ENCODE peak calls at places on chromosomes 11 and 22, in eight cellular contexts. X, B, D, Q, H, P, A and O are unnamed samples.

GRCh38 chr11:12815931-12816494 is 141.8 kb downstream of the TEAD1 start:
- DNase-seq in X (no peak), B (no peak), D (no peak), Q (no peak), H (peak; percentile 26), P (no peak), A (no peak), O (no peak)

GRCh38 chr11:17394743-17395390 is 6.4 kb upstream of the KCNJ11 start:
- DNase-seq in X (no peak), B (no peak), D (no peak), Q (no peak), H (no peak), P (no peak), A (no peak), O (no peak)

GRCh38 chr22:22380098-22381030 is 128.2 kb downstream of the ZNF280B start:
- DNase-seq in X (no peak), B (no peak), D (no peak), Q (no peak), H (no peak), P (no peak), A (no peak), O (no peak)

GRCh38 chr11:37849731-37850130 is 1251.7 kb upstream of the RAG2 start:
- DNase-seq in X (no peak), B (no peak), D (no peak), Q (no peak), H (no peak), P (no peak), A (no peak), O (no peak)

GRCh38 chr11:88521354-88522310 is 184.1 kb upstream of the CTSC start:
- DNase-seq in X (no peak), B (no peak), D (no peak), Q (no peak), H (no peak), P (no peak), A (no peak), O (no peak)

GRCh38 chr11:105609832-105610781 is at the start of gene GRIA4:
- DNase-seq in X (peak; percentile 64), B (no peak), D (peak; percentile 1), Q (peak; percentile 76), H (no peak), P (peak; percentile 24), A (peak; percentile 64), O (peak; percentile 45)

GRCh38 chr11:111634981-111635705 is 32.9 kb downstream of the SIK2 start:
- DNase-seq in X (no peak), B (no peak), D (no peak), Q (no peak), H (no peak), P (no peak), A (no peak), O (no peak)

GRCh38 chr11:8956860-8957259 is 7.4 kb downstream of the TMEM9B start:
- DNase-seq in X (no peak), B (no peak), D (no peak), Q (no peak), H (no peak), P (no peak), A (no peak), O (no peak)

GRCh38 chr11:93720522-93720921 is 20.8 kb downstream of the TAF1D start:
- DNase-seq in X (no peak), B (no peak), D (no peak), Q (no peak), H (no peak), P (no peak), A (no peak), O (no peak)

GRCh38 chr11:36928621-36929020 is 330.6 kb upstream of the RAG2 start:
- DNase-seq in X (no peak), B (no peak), D (no peak), Q (no peak), H (no peak), P (no peak), A (no peak), O (no peak)

GRCh38 chr11:96235725-96236124 is 107.3 kb downstream of the MAML2 start:
- DNase-seq in X (no peak), B (no peak), D (no peak), Q (no peak), H (no peak), P (no peak), A (no peak), O (no peak)

GRCh38 chr22:28773461-28773867 is 969 bp downstream of the CCDC117 start:
- DNase-seq in X (no peak), B (no peak), D (no peak), Q (no peak), H (no peak), P (no peak), A (no peak), O (no peak)

GRCh38 chr11:62883677-62884076 is 3.0 kb downstream of the SLC3A2 start:
- DNase-seq in X (no peak), B (no peak), D (no peak), Q (no peak), H (no peak), P (no peak), A (no peak), O (no peak)

GRCh38 chr11:13292970-13293369 is 15.4 kb downstream of the BMAL1 start:
- DNase-seq in X (no peak), B (no peak), D (no peak), Q (no peak), H (no peak), P (no peak), A (no peak), O (no peak)

GRCh38 chr11:113339909-113340569 is 25.7 kb downstream of the TTC12 start:
- DNase-seq in X (no peak), B (no peak), D (no peak), Q (no peak), H (no peak), P (no peak), A (no peak), O (no peak)

GRCh38 chr11:33000181-33000580 is 15.5 kb upstream of the DEPDC7 start:
- DNase-seq in X (no peak), B (no peak), D (no peak), Q (no peak), H (no peak), P (no peak), A (no peak), O (no peak)

GRCh38 chr11:70471254-70471653 is 72.9 kb downstream of the CTTN start:
- DNase-seq in X (no peak), B (peak; percentile 41), D (peak; percentile 51), Q (peak; percentile 57), H (no peak), P (no peak), A (peak; percentile 51), O (no peak)

GRCh38 chr11:12746593-12747097 is 72.4 kb downstream of the TEAD1 start:
- DNase-seq in X (no peak), B (peak; percentile 80), D (peak; percentile 52), Q (peak; percentile 97), H (peak; percentile 71), P (peak; percentile 46), A (no peak), O (peak; percentile 56)

GRCh38 chr22:50044485-50045143 is 13.5 kb downstream of the TTLL8 start:
- DNase-seq in X (no peak), B (no peak), D (no peak), Q (no peak), H (no peak), P (no peak), A (peak; percentile 59), O (no peak)

GRCh38 chr11:93652161-93652597 is 9.3 kb upstream of the CEP295 start:
- DNase-seq in X (no peak), B (no peak), D (peak; percentile 38), Q (peak; percentile 35), H (no peak), P (peak; percentile 16), A (no peak), O (no peak)

GRCh38 chr11:67261635-67261941 is 4.7 kb upstream of the GRK2 start:
- DNase-seq in X (no peak), B (no peak), D (no peak), Q (no peak), H (no peak), P (no peak), A (no peak), O (no peak)

DNA sequence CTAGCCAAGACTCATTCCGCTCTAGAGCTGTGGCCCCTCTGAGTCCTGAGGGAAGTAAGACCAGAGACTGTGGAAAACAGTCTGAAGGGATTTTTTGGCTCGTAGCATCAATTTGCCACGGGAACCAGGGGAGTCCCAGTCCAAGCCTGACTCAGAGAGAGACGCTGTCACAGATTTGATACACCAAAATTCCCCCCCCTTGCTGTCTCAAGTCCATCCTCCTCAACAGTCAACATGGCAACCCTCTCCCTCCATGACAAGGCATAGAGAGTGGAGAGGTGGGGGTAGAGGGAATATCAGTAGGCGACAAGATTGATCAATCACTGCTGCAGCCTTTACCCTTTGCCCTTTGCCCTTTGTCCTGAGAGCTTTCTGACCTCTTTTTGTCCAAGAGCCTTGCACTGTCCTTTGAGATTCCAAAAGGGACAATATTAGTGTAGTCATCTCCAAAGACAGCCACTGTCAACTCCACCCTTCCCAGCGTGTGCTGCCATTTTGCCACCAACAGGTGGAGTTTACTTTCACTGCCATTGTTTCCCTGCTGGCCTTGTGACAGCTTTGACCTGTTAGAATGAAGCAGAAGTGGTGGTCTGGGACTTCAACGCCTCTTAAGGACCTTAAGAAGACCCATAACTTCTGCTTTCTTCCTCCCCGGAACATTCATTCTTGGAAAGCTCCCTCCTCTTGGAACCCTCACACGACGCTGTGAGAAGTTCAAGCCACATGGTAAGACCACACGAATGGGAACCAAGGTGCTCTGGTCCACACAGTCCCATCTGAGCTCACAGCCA is 7.3 kb downstream of the SLC15A3 start:
- DNase-seq in X (no peak), B (no peak), D (peak; percentile 25), Q (no peak), H (no peak), P (no peak), A (no peak), O (no peak)
- TF ChIP-seq CTCF in X (no peak), B (peak; percentile 41), D (no peak), Q (peak; percentile 21), H (peak; percentile 26), P (no peak), A (peak; percentile 27), O (no peak)

GRCh38 chr22:21030032-21030431 is 2.3 kb downstream of the SLC7A4 start:
- DNase-seq in X (no peak), B (no peak), D (no peak), Q (no peak), H (no peak), P (no peak), A (no peak), O (no peak)
- H3K27ac ChIP-seq in X (no peak overlapping the region), B (no peak overlapping the region), D (no peak overlapping the region), Q (no peak overlapping the region), H (no peak overlapping the region), P (no peak overlapping the region), A (no peak overlapping the region), O (no peak overlapping the region)

GRCh38 chr11:131579932-131580387 is 209.5 kb downstream of the NTM start:
- DNase-seq in X (no peak), B (no peak), D (peak; percentile 12), Q (peak; percentile 63), H (no peak), P (no peak), A (no peak), O (no peak)
- TF ChIP-seq CTCF in X (no peak), B (peak; percentile 91), D (no peak), Q (peak; percentile 54), H (peak; percentile 50), P (no peak), A (peak; percentile 34), O (peak; percentile 25)

GRCh38 chr11:118715837-118716260 is 36.4 kb upstream of the TREH start:
- DNase-seq in X (no peak), B (peak; percentile 70), D (no peak), Q (no peak), H (no peak), P (no peak), A (no peak), O (no peak)

GRCh38 chr11:118715245-118715807 is 35.9 kb upstream of the TREH start:
- DNase-seq in X (no peak), B (no peak), D (no peak), Q (peak; percentile 10), H (no peak), P (no peak), A (no peak), O (no peak)

GRCh38 chr11:118714816-118715215 is 35.4 kb upstream of the TREH start:
- DNase-seq in X (no peak), B (no peak), D (no peak), Q (no peak), H (no peak), P (no peak), A (no peak), O (no peak)
- H3K27ac ChIP-seq in X (no peak overlapping the region), B (peak overlapping the region; percentile 95), D (no peak overlapping the region), Q (peak overlapping the region; percentile 40), H (no peak overlapping the region), P (no peak overlapping the region), A (no peak overlapping the region), O (no peak overlapping the region)